ENCODE peak calls at places on chromosomes 7 and 10, in four cellular contexts. S is endothelial cell of umbilical vein, X is HepG2, M is HCT116. C is an unnamed sample.

GRCh38 chr7:13111230-13111629 is 423.8 kb downstream of the ARL4A start:
- DNase-seq in S (no peak), X (no peak), M (peak), C (no peak)

GRCh38 chr7:150855046-150855445 is 2.7 kb downstream of the AOC1 start:
- DNase-seq in S (no peak), X (no peak), M (no peak), C (no peak)

GRCh38 chr7:149820622-149821190 is 17.5 kb upstream of the ZNF862 start:
- DNase-seq in S (no peak), X (no peak), M (no peak), C (no peak)

GRCh38 chr10:68594405-68594804 is 34.3 kb downstream of the TET1 start:
- DNase-seq in S (no peak), X (no peak), M (peak), C (no peak)

GRCh38 chr7:96508371-96508770 is 186.5 kb upstream of the SLC25A13 start:
- DNase-seq in S (no peak), X (no peak), M (no peak), C (no peak)

GRCh38 chr7:114370177-114370576 is 44.4 kb upstream of the FOXP2 start:
- DNase-seq in S (no peak), X (no peak), M (no peak), C (no peak)

GRCh38 chr10:29719281-29719675 is 84.5 kb upstream of the SVIL start:
- DNase-seq in S (no peak), X (no peak), M (no peak), C (no peak)

GRCh38 chr7:107506683-107507339 is 37.0 kb downstream of the GPR22 start:
- DNase-seq in S (peak), X (no peak), M (peak), C (no peak)

GRCh38 chr10:101258179-101258885 is 29.1 kb upstream of the LBX1 start:
- DNase-seq in S (no peak), X (no peak), M (peak), C (peak)

GRCh38 chr7:121624922-121625321 is 228.8 kb upstream of the FAM3C start:
- DNase-seq in S (no peak), X (no peak), M (no peak), C (no peak)

GRCh38 chr10:8061274-8062211 is 7.1 kb downstream of the GATA3 start:
- DNase-seq in S (peak), X (no peak), M (no peak), C (peak)

GRCh38 chr10:2933041-2933440 is 134.3 kb upstream of the PFKP start:
- DNase-seq in S (no peak), X (no peak), M (no peak), C (no peak)

GRCh38 chr10:128125944-128126764 is at the start of gene MKI67:
- DNase-seq in S (peak), X (peak), M (peak), C (peak)

GRCh38 chr10:33095867-33096479 is 137.9 kb upstream of the ITGB1 start:
- DNase-seq in S (no peak), X (no peak), M (no peak), C (peak)

DNA sequence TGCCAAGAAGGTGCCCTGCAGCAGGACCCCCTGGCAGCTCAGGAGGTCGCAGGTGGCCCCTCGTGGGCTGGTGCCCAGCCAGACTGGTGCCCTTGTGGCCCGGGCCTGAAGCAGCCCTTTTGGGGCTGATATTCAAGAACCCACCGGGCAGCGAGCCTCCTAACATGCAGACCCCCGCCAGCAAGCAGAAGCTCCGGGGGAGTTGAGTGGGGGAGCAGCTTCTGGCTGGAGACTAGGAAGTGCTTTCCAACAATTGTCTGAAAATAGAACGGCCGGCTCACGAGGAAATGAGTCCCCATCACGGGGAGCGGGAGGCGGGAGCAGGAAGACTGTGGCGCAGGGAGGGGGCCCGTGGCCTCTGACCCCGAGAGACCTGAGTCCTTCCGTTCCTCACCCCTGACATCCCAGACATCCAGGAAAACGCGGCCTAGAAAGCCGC is 9.5 kb upstream of the INTS1 start:
- DNase-seq in S (peak), X (no peak), M (no peak), C (no peak)
- TF ChIP-seq POLR2AphosphoS5 in S (no peak), X (no peak), M (no peak), C (no peak)

GRCh38 chr10:74231375-74231774 is 80.4 kb downstream of the ADK start:
- DNase-seq in S (peak), X (peak), M (no peak), C (no peak)

GRCh38 chr10:74223755-74224530 is 72.9 kb downstream of the ADK start:
- DNase-seq in S (peak), X (no peak), M (peak), C (no peak)

GRCh38 chr10:74233281-74233680 is 82.3 kb downstream of the ADK start:
- DNase-seq in S (no peak), X (no peak), M (no peak), C (peak)

DNA sequence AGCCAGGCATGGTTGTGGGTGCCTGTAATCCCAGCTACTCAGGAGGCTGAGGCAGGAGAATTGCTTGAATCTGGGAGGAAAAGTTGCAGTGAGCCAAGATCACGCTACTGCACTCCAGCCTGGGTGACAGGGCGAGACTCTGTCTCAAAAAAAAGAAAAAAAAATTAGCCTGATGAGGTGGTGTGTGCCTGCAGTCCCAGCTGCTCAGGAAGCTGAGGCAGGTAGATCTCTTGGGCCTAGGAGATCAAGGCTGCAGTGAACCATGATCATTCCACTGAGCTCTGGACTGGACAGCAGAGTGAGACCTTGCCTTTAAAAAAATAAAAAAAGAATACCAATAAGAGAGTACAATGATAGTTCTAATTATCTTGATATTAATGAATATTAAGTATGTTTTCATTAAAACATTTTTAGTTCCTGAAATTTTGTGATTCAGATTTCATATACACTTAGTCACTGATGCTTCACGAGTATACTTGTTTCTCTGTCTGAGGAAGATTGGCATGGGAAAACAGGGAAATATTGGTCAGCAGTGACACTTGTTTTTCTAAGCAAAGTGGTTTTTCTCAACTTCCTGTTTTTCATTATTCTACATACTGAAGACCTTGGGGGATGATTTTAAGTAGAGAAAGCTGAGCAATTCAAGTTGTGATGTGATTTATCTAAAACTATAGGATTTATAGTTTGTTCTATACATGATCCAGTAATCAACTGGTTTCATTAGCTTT is 76.8 kb downstream of the ADK start:
- DNase-seq in S (peak), X (no peak), M (no peak), C (no peak)
- H3K4me2 ChIP-seq in S (peak), X (no peak), M (peak), C (no peak)

DNA sequence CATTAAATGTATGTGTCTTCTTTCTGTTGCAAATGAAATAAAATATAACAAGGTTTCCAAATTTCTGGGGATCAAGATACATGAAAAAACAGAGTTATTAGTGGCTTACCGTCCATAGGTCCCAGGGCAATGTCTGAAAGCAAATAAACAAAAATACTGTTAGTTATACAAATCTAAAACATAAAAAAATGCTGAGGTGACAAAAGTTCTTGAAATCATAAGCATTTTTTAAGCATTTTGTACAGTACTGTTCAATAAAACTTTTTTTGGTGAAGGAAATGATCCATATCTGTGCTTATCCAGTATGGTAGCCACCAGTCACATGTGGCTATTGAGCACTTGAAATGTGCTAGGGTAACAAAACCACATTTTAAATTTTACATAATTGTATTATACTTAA is 158.6 kb upstream of the TARP start:
- DNase-seq in S (no peak), X (no peak), M (no peak), C (no peak)
- H2AFZ ChIP-seq in S (no peak), X (no peak), M (no peak), C (no peak)

GRCh38 chr7:17095001-17095574 is 203.4 kb upstream of the AHR start:
- DNase-seq in S (no peak), X (no peak), M (no peak), C (no peak)
- TF ChIP-seq POLR2AphosphoS5 in S (no peak), X (no peak), M (no peak), C (no peak)

GRCh38 chr10:63388421-63389031 is 77.3 kb downstream of the JMJD1C start:
- DNase-seq in S (no peak), X (no peak), M (no peak), C (no peak)
- H3K4me2 ChIP-seq in S (no peak), X (no peak), M (no peak), C (no peak)

DNA sequence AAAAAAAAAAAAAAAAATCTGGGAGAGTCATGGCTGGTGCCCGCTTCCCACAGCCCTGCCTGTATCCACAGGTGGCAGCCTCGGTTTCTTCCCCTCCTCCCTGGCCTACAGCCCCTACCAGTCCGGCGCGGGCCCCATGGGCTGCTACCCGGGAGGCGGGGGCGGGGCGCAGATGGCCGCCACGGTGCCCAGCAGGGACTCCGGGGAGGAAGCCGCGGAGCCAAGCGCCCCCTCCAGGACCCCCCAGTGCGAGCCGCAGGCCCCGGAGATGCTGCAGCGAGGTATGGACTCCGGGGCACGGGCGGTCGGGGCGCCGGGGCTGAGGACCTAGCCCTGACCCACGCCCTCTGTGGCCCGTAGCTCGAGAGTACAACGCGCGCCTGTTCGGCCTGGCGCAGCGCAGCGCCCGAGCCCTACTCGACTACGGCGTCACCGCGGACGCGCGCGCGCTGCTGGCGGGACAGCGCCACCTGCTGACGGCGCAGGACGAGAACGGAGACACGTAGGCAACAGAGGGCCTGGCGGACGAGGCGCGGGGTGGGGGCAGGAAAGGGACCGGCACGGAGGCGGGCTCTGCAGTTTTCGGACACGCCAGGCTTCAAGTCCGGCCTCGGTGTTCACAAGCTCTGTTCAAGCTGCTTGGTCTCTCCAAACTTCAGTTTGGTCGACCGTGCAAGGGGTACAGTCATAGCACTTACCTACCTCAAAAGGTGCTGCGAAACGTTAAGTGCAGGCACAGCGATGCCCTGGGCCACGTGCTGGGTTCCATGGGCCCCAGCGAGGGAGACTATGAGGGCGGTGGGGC is 3.9 kb downstream of the NFKB2 start:
- DNase-seq in S (peak), X (peak), M (peak), C (peak)
- H2AFZ ChIP-seq in S (peak), X (no peak), M (no peak), C (peak)

GRCh38 chr7:134293029-134293740 is 23.5 kb downstream of the SLC35B4 start:
- DNase-seq in S (no peak), X (peak), M (no peak), C (no peak)
- TF ChIP-seq POLR2AphosphoS5 in S (no peak), X (no peak), M (no peak), C (no peak)

GRCh38 chr10:42519761-42520460 is 118.5 kb downstream of the ZNF33B start:
- DNase-seq in S (no peak), X (no peak), M (no peak), C (peak)
- H3K4me2 ChIP-seq in S (no peak), X (no peak), M (no peak), C (no peak)

C was measured in GM23338.